ENCODE peak calls at places on chromosome 19, in six cellular contexts. X is AG04450, P is left cardiac atrium, D is DMS79, J is GM04504, M is AG10803. C is an unnamed sample.

GRCh38 chr19:10421240-10421948 is 1.1 kb downstream of the PDE4A start:
- DNase-seq in P (no peak), M (no peak), D (no peak), J (no peak), X (no peak), C (no peak)

GRCh38 chr19:49017666-49018351 is 918 bp upstream of the LHB start:
- DNase-seq in X (no peak), P (peak), D (peak), J (no peak), M (peak), C (no peak)

GRCh38 chr19:36215276-36216171 is 618 bp downstream of the ZNF146 start:
- DNase-seq in D (peak), P (no peak), M (peak), J (no peak), X (no peak), C (no peak)

GRCh38 chr19:1227313-1227626 is 10.5 kb downstream of the CBARP start:
- DNase-seq in M (no peak), D (no peak), P (no peak), X (no peak), J (no peak), C (no peak)

GRCh38 chr19:33408538-33408937 is 35.0 kb downstream of the CEBPG start:
- DNase-seq in D (no peak), J (no peak), M (no peak), P (no peak), X (no peak), C (no peak)

GRCh38 chr19:51551673-51552440 is 19.2 kb upstream of the ZNF175 start:
- DNase-seq in X (no peak), P (no peak), M (no peak), D (no peak), J (no peak), C (no peak)

GRCh38 chr19:42561512-42561911 is 33.2 kb downstream of the CEACAM8 start:
- DNase-seq in J (no peak), X (no peak), D (no peak), P (no peak), M (no peak), C (no peak)

GRCh38 chr19:35045667-35046300 is 4.3 kb downstream of the HPN start:
- DNase-seq in X (no peak), D (no peak), J (peak), P (no peak), M (peak), C (no peak)

GRCh38 chr19:7924241-7924640 is 1.7 kb downstream of the CTXN1 start:
- DNase-seq in P (no peak), J (no peak), D (no peak), M (no peak), X (no peak), C (no peak)

GRCh38 chr19:38812841-38813320 is at the start of gene LGALS4:
- DNase-seq in M (no peak), J (no peak), D (no peak), X (no peak), P (no peak), C (no peak)

GRCh38 chr19:45280471-45280961 is 29.4 kb downstream of the MARK4 start:
- DNase-seq in M (no peak), P (no peak), J (no peak), D (no peak), X (no peak), C (no peak)

GRCh38 chr19:7973883-7974282 is 30.4 kb upstream of the TIMM44 start:
- DNase-seq in D (no peak), M (no peak), P (peak), J (no peak), X (no peak), C (no peak)

GRCh38 chr19:38557205-38557799 is 60.5 kb downstream of the MAP4K1 start:
- DNase-seq in D (no peak), X (no peak), M (no peak), P (no peak), J (no peak), C (no peak)

GRCh38 chr19:6459356-6460098 is at the start of gene SLC25A23:
- DNase-seq in J (peak), X (peak), P (peak), D (peak), M (peak), C (no peak)

GRCh38 chr19:46786236-46787039 is 2.0 kb downstream of the SLC1A5 start:
- DNase-seq in P (peak), M (peak), X (peak), J (peak), D (peak), C (no peak)

GRCh38 chr19:35973487-35973886 is 21.5 kb upstream of the SDHAF1 start:
- DNase-seq in D (no peak), P (no peak), M (no peak), J (no peak), X (no peak), C (no peak)

GRCh38 chr19:35294328-35294727 is 2.4 kb downstream of the MAG start:
- DNase-seq in X (no peak), D (no peak), M (no peak), J (no peak), P (no peak), C (no peak)

GRCh38 chr19:45601524-45602522 is at the start of gene GPR4:
- DNase-seq in P (peak), M (no peak), D (no peak), X (no peak), J (no peak), C (no peak)

GRCh38 chr19:51751655-51752054 is at the start of gene FPR1:
- DNase-seq in X (no peak), D (no peak), M (peak), J (no peak), P (no peak), C (no peak)

GRCh38 chr19:46426035-46426505 is 2.7 kb downstream of the PNMA8C start:
- DNase-seq in M (no peak), X (no peak), P (no peak), D (peak), J (no peak), C (no peak)

GRCh38 chr19:27774827-27775226 is 1438.1 kb downstream of the UQCRFS1 start:
- DNase-seq in D (no peak), P (no peak), M (no peak), X (no peak), J (no peak), C (no peak)

GRCh38 chr19:35000647-35001501 is 751 bp downstream of the GRAMD1A start:
- DNase-seq in P (no peak), X (no peak), M (peak), D (peak), J (no peak), C (no peak)

GRCh38 chr19:4267101-4267900 is 11.8 kb upstream of the SHD start:
- DNase-seq in M (peak), J (peak), D (no peak), X (no peak), P (peak), C (no peak)

C was measured in thoracic aorta.